ENCODE peak calls at places on chromosomes 12 and 14, in eight cellular contexts. V is astrocyte of the cerebellum, H is hepatocyte, U is HL-60, I is Peyer's patch, E is AG10803, C is fibroblast of lung, O is kidney epithelial cell. D is an unnamed sample.

GRCh38 chr12:89162704-89163261 is 189.5 kb downstream of the DUSP6 start:
- DNase-seq in V (peak), H (peak), U (peak), I (no peak), E (peak), C (peak), O (peak), D (peak)

GRCh38 chr12:30965613-30965985 is 39.1 kb downstream of the TSPAN11 start:
- DNase-seq in V (no peak), H (no peak), U (no peak), I (peak), E (no peak), C (no peak), O (no peak), D (peak)

GRCh38 chr12:76028649-76029277 is 2.8 kb downstream of the PHLDA1 start:
- DNase-seq in V (no peak), H (no peak), U (no peak), I (no peak), E (peak), C (no peak), O (no peak), D (peak)

GRCh38 chr14:30496852-30497251 is 62.1 kb upstream of the G2E3 start:
- DNase-seq in V (no peak), H (no peak), U (no peak), I (no peak), E (no peak), C (no peak), O (no peak), D (no peak)

GRCh38 chr14:79436325-79436724 is 775.0 kb downstream of the DIO2 start:
- DNase-seq in V (no peak), H (no peak), U (no peak), I (no peak), E (no peak), C (no peak), O (no peak), D (no peak)

GRCh38 chr12:69653703-69654102 is 43.0 kb upstream of the LRRC10 start:
- DNase-seq in V (no peak), H (no peak), U (no peak), I (no peak), E (peak), C (no peak), O (no peak), D (peak)

GRCh38 chr12:48936379-48936979 is 11.2 kb upstream of the FKBP11 start:
- DNase-seq in V (peak), H (peak), U (peak), I (peak), E (peak), C (peak), O (no peak), D (peak)

GRCh38 chr12:64171715-64172114 is 50.4 kb downstream of the KICS2 start:
- DNase-seq in V (no peak), H (no peak), U (no peak), I (no peak), E (peak), C (peak), O (no peak), D (no peak)

GRCh38 chr12:132257955-132258490 is 71.4 kb downstream of the GALNT9 start:
- DNase-seq in V (no peak), H (no peak), U (no peak), I (no peak), E (no peak), C (no peak), O (no peak), D (no peak)

GRCh38 chr14:68112456-68112855 is 292.9 kb downstream of the RAD51B start:
- DNase-seq in V (no peak), H (no peak), U (no peak), I (no peak), E (no peak), C (no peak), O (no peak), D (no peak)

GRCh38 chr12:92467886-92468285 is 234.9 kb upstream of the PLEKHG7 start:
- DNase-seq in V (no peak), H (peak), U (no peak), I (no peak), E (no peak), C (peak), O (peak), D (no peak)

GRCh38 chr14:69288001-69288771 is 28.2 kb downstream of the GALNT16 start:
- DNase-seq in V (peak), H (no peak), U (no peak), I (no peak), E (peak), C (peak), O (no peak), D (peak)

GRCh38 chr14:92615451-92615850 is 101.9 kb downstream of the RIN3 start:
- DNase-seq in V (no peak), H (no peak), U (no peak), I (peak), E (no peak), C (no peak), O (no peak), D (no peak)

GRCh38 chr12:106246891-106247730 is 709 bp downstream of the CKAP4 start:
- DNase-seq in V (no peak), H (peak), U (peak), I (peak), E (peak), C (peak), O (no peak), D (peak)

GRCh38 chr14:39107624-39108023 is 4.6 kb upstream of the SEC23A start:
- DNase-seq in V (no peak), H (peak), U (no peak), I (no peak), E (peak), C (peak), O (no peak), D (peak)

GRCh38 chr12:4133636-4134433 is 139.7 kb upstream of the CCND2 start:
- DNase-seq in V (no peak), H (peak), U (peak), I (no peak), E (no peak), C (no peak), O (no peak), D (no peak)

GRCh38 chr12:53530920-53531319 is 23.6 kb upstream of the NPFF start:
- DNase-seq in V (no peak), H (no peak), U (no peak), I (no peak), E (peak), C (peak), O (no peak), D (peak)

GRCh38 chr12:25455696-25456095 is 97.4 kb downstream of the LMNTD1 start:
- DNase-seq in V (no peak), H (no peak), U (no peak), I (no peak), E (no peak), C (peak), O (no peak), D (no peak)

GRCh38 chr14:92638904-92639303 is 109.5 kb downstream of the LGMN start:
- DNase-seq in V (no peak), H (no peak), U (no peak), I (no peak), E (no peak), C (no peak), O (no peak), D (no peak)

GRCh38 chr12:27841392-27841882 is 61.4 kb upstream of the MANSC4 start:
- DNase-seq in V (peak), H (peak), U (no peak), I (no peak), E (no peak), C (peak), O (no peak), D (peak)

GRCh38 chr12:108679282-108679681 is 45.6 kb upstream of the SELPLG start:
- DNase-seq in V (no peak), H (no peak), U (no peak), I (no peak), E (no peak), C (no peak), O (no peak), D (no peak)

GRCh38 chr12:54134395-54134794 is 54.4 kb downstream of the SMUG1 start:
- DNase-seq in V (no peak), H (no peak), U (no peak), I (no peak), E (no peak), C (no peak), O (no peak), D (no peak)

GRCh38 chr14:65446159-65446558 is 33.6 kb downstream of the FUT8 start:
- DNase-seq in V (no peak), H (no peak), U (no peak), I (no peak), E (peak), C (peak), O (no peak), D (no peak)

GRCh38 chr14:45198551-45198950 is 54.5 kb downstream of the MIS18BP1 start:
- DNase-seq in V (peak), H (no peak), U (no peak), I (no peak), E (peak), C (peak), O (no peak), D (no peak)

GRCh38 chr12:14239350-14239934 is 126.0 kb upstream of the ATF7IP start:
- DNase-seq in V (no peak), H (peak), U (peak), I (no peak), E (peak), C (peak), O (no peak), D (peak)

GRCh38 chr12:6539276-6540134 is 5.2 kb downstream of the GAPDH start:
- DNase-seq in V (no peak), H (no peak), U (no peak), I (peak), E (no peak), C (no peak), O (no peak), D (no peak)

GRCh38 chr14:36241183-36241582 is 64.7 kb upstream of the PTCSC3 start:
- DNase-seq in V (no peak), H (no peak), U (no peak), I (no peak), E (no peak), C (no peak), O (no peak), D (peak)

GRCh38 chr12:12812163-12812562 is 983 bp upstream of the DDX47 start:
- DNase-seq in V (no peak), H (no peak), U (no peak), I (no peak), E (no peak), C (no peak), O (no peak), D (no peak)

GRCh38 chr14:75165586-75166391 is 10.6 kb downstream of the TMED10 start:
- DNase-seq in V (peak), H (no peak), U (no peak), I (no peak), E (no peak), C (peak), O (no peak), D (peak)

GRCh38 chr12:37548266-37548805 is 768.2 kb upstream of the ALG10B start:
- DNase-seq in V (no peak), H (no peak), U (no peak), I (no peak), E (no peak), C (no peak), O (no peak), D (no peak)

GRCh38 chr12:37546901-37547475 is 769.6 kb upstream of the ALG10B start:
- DNase-seq in V (no peak), H (no peak), U (no peak), I (no peak), E (no peak), C (no peak), O (no peak), D (no peak)

GRCh38 chr12:37545759-37546158 is 770.8 kb upstream of the ALG10B start:
- DNase-seq in V (no peak), H (no peak), U (no peak), I (no peak), E (no peak), C (no peak), O (no peak), D (no peak)

GRCh38 chr12:37546206-37546605 is 770.4 kb upstream of the ALG10B start:
- DNase-seq in V (no peak), H (no peak), U (no peak), I (no peak), E (no peak), C (no peak), O (no peak), D (no peak)

GRCh38 chr12:37547611-37548010 is 769.0 kb upstream of the ALG10B start:
- DNase-seq in V (no peak), H (no peak), U (no peak), I (no peak), E (no peak), C (no peak), O (no peak), D (no peak)
- H3K4me3 ChIP-seq in V (no peak), H (no peak), U (no peak), I (no peak), E (no peak), C (no peak), O (no peak), D (no peak)

DNA sequence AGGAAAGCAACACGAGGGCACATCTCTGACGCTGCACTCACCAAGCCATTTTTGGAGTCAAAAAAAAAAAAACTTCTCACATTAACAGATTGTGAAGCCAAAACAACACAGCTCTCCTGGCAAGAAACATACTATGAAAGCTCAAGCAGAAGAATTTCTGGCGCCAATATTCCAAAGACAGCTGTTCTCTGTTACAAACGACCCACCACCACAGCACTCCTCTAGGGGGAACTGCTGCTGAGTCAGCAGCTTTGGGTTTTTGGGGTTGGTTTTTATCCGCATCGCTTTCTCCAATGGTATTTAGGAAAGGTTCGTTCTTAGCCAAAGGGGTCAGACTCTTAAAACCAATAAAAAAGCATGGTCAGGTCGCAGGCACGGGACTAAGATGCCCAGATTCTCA is 379.3 kb downstream of the RPS29 start:
- DNase-seq in V (no peak), H (no peak), U (no peak), I (no peak), E (no peak), C (no peak), O (no peak), D (no peak)
- TF ChIP-seq CTCF in V (no peak), H (no peak), U (no peak), I (no peak), E (no peak), C (no peak), O (no peak), D (no peak)

DNA sequence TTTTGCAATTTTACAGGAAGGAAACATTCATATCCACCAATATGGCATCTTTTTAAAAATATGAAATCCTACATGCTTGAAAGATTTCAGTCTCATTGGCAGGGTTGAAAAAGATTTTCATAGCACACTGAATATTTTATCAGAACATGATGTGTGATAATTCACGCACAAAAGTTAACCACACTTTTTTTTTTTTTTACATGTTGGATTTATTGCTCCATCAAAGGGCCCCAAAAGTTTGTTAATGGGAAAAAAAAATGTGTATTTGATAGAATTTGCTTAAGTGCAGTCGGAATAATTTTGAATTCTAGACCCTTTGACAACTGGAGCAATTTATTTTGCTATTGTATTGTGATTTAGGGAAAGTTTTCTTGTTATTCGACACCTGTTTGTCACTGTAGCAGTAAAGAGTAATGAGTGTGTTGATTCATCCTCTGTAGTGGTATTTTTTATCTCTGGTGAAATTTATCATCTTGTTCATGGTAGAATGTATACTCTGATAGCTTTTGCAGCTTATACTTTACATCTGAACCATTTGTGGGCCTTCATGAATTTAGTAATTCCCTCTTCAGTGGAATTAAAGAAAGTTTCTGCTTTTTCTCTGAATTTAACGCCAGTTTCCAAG is 1.1 kb downstream of the EML1 start:
- DNase-seq in V (no peak), H (no peak), U (no peak), I (no peak), E (no peak), C (peak), O (no peak), D (no peak)
- H3K4me3 ChIP-seq in V (peak), H (peak), U (no peak), I (no peak), E (peak), C (peak), O (peak), D (peak)

DNA sequence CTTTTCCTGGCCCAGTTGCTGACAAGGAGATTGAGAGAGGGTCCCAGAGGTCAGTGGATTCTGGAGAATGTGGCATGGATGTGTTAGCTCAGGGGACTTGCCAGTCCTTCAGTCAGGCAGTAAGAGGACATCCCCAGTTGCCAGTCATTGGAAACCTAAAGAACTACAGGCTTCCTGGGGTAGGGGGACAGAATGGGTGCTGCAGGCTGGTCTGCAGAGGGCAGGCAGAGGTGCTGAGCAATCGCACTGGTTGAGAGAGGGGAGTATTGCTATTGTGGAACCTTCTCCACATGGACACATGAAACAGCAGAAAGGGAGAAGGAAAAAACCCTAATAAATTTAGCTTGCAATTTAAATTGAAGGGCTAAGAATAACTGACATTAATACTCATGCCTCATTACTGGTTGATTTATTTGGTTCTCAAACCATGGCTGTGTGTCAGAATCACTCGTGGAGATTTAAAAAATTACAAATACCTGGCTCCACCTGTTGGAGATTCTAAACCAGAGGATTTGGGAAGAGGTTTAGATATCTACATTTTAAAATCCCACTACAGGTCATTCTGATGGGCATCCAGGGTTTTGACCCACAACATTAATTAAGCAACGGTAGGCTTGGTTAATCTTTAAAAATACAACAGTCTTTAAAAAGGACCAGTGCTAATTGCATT is 71.2 kb upstream of the SLC38A2 start:
- DNase-seq in V (no peak), H (no peak), U (no peak), I (no peak), E (no peak), C (no peak), O (no peak), D (no peak)
- TF ChIP-seq CTCF in V (no peak), H (no peak), U (no peak), I (no peak), E (no peak), C (no peak), O (no peak), D (no peak)

GRCh38 chr14:33949051-33950037 is 1.5 kb downstream of the EGLN3 start:
- DNase-seq in V (no peak), H (no peak), U (no peak), I (no peak), E (no peak), C (no peak), O (no peak), D (no peak)
- H3K4me3 ChIP-seq in V (peak), H (peak), U (no peak), I (no peak), E (no peak), C (no peak), O (peak), D (no peak)

D was measured in fibroblast of villous mesenchyme.